ENCODE peak calls at places on chromosome 6, in eight cellular contexts. S is stomach, I is hepatocyte, U is upper lobe of left lung, L is heart left ventricle, D is endodermal cell, O is neuronal stem cell, W is ovary. G is an unnamed sample.

GRCh38 chr6:28953039-28953872 is 29.5 kb upstream of the TRIM27 start:
- DNase-seq in S (no peak), I (peak; percentile 81), U (no peak), L (no peak), D (peak; percentile 84), O (peak; percentile 43), W (no peak), G (no peak)

GRCh38 chr6:154500769-154501171 is 9.7 kb downstream of the CNKSR3 start:
- DNase-seq in S (no peak), I (peak; percentile 34), U (no peak), L (no peak), D (no peak), O (no peak), W (no peak), G (no peak)

GRCh38 chr6:110547266-110547964 is 71.0 kb upstream of the SLC22A16 start:
- DNase-seq in S (no peak), I (no peak), U (no peak), L (no peak), D (no peak), O (no peak), W (no peak), G (no peak)

GRCh38 chr6:132687306-132687705 is 26.5 kb downstream of the VNN1 start:
- DNase-seq in S (no peak), I (no peak), U (no peak), L (no peak), D (no peak), O (no peak), W (no peak), G (no peak)

GRCh38 chr6:35088281-35089215 is 52.6 kb downstream of the TCP11 start:
- DNase-seq in S (no peak), I (peak; percentile 3), U (no peak), L (no peak), D (peak; percentile 46), O (no peak), W (no peak), G (peak; percentile 77)

GRCh38 chr6:128046033-128046432 is 145.2 kb upstream of the THEMIS start:
- DNase-seq in S (no peak), I (no peak), U (no peak), L (no peak), D (no peak), O (no peak), W (no peak), G (no peak)

GRCh38 chr6:11292291-11292552 is 59.8 kb upstream of the NEDD9 start:
- DNase-seq in S (no peak), I (no peak), U (no peak), L (no peak), D (no peak), O (no peak), W (no peak), G (no peak)

GRCh38 chr6:71375676-71376075 is 87.1 kb downstream of the OGFRL1 start:
- DNase-seq in S (no peak), I (no peak), U (no peak), L (no peak), D (no peak), O (no peak), W (no peak), G (no peak)

GRCh38 chr6:85810558-85810957 is 167.9 kb upstream of the SYNCRIP start:
- DNase-seq in S (no peak), I (no peak), U (no peak), L (no peak), D (no peak), O (no peak), W (no peak), G (no peak)

GRCh38 chr6:143336446-143337152 is 113.9 kb downstream of the ADAT2 start:
- DNase-seq in S (no peak), I (no peak), U (no peak), L (no peak), D (no peak), O (no peak), W (no peak), G (no peak)

GRCh38 chr6:75098709-75099108 is 107.1 kb downstream of the COL12A1 start:
- DNase-seq in S (peak; percentile 26), I (peak; percentile 79), U (no peak), L (peak; percentile 64), D (no peak), O (no peak), W (peak; percentile 80), G (no peak)

GRCh38 chr6:156773476-156773875 is 3.7 kb upstream of the ARID1B start:
- DNase-seq in S (no peak), I (no peak), U (no peak), L (no peak), D (peak; percentile 60), O (no peak), W (no peak), G (no peak)

GRCh38 chr6:152089992-152090391 is 282.5 kb downstream of the ESR1 start:
- DNase-seq in S (no peak), I (no peak), U (no peak), L (no peak), D (no peak), O (no peak), W (no peak), G (no peak)

GRCh38 chr6:56628105-56628504 is 14.6 kb downstream of the DST start:
- DNase-seq in S (no peak), I (no peak), U (no peak), L (no peak), D (no peak), O (no peak), W (no peak), G (no peak)

GRCh38 chr6:131867744-131868143 is 59.9 kb downstream of the ENPP1 start:
- DNase-seq in S (no peak), I (no peak), U (no peak), L (no peak), D (no peak), O (no peak), W (no peak), G (no peak)

GRCh38 chr6:89047473-89047872 is 33.1 kb upstream of the PNRC1 start:
- DNase-seq in S (no peak), I (no peak), U (no peak), L (no peak), D (no peak), O (no peak), W (no peak), G (no peak)
- H3K27me3 ChIP-seq in S (no peaks in the 10 kb centered on the region), I (no peaks in the 10 kb centered on the region), U (no peaks in the 10 kb centered on the region), L (no peaks in the 10 kb centered on the region), D (no peaks in the 10 kb centered on the region), O (no peaks in the 10 kb centered on the region), W (no peaks in the 10 kb centered on the region), G (no peaks in the 10 kb centered on the region)

GRCh38 chr6:96016781-96017180 is 1.0 kb downstream of the FUT9 start:
- DNase-seq in S (no peak), I (no peak), U (no peak), L (no peak), D (no peak), O (no peak), W (no peak), G (no peak)
- H3K36me3 ChIP-seq in S (no peaks in the 10 kb centered on the region), I (no peaks in the 10 kb centered on the region), U (no peaks in the 10 kb centered on the region), L (no peaks in the 10 kb centered on the region), D (no peaks in the 10 kb centered on the region), O (no peaks in the 10 kb centered on the region), W (no peaks in the 10 kb centered on the region), G (no peaks in the 10 kb centered on the region)

GRCh38 chr6:108166664-108167448 is 1.0 kb downstream of the NR2E1 start:
- DNase-seq in S (no peak), I (no peak), U (no peak), L (no peak), D (peak; percentile 78), O (no peak), W (no peak), G (no peak)

GRCh38 chr6:108165714-108166663 is at the start of gene NR2E1:
- DNase-seq in S (no peak), I (no peak), U (no peak), L (no peak), D (peak; percentile 83), O (no peak), W (no peak), G (no peak)

GRCh38 chr6:108168026-108168463 is 2.2 kb downstream of the NR2E1 start:
- DNase-seq in S (no peak), I (no peak), U (no peak), L (no peak), D (peak; percentile 73), O (no peak), W (no peak), G (no peak)

GRCh38 chr6:108168501-108168979 is 2.7 kb downstream of the NR2E1 start:
- DNase-seq in S (peak; percentile 42), I (peak; percentile 66), U (peak; percentile 28), L (no peak), D (peak; percentile 88), O (peak; percentile 58), W (no peak), G (no peak)

GRCh38 chr6:108167449-108167903 is 1.7 kb downstream of the NR2E1 start:
- DNase-seq in S (no peak), I (no peak), U (no peak), L (no peak), D (peak; percentile 86), O (peak; percentile 48), W (no peak), G (no peak)
- H3K27me3 ChIP-seq in S (peaks cover 99% of the 10 kb centered on the region), I (peaks cover 100% of the 10 kb centered on the region), U (peaks cover 86% of the 10 kb centered on the region), L (peaks cover 98% of the 10 kb centered on the region), D (peaks cover 100% of the 10 kb centered on the region), O (peaks cover 60% of the 10 kb centered on the region), W (peaks cover 3% of the 10 kb centered on the region), G (peaks cover 100% of the 10 kb centered on the region)

DNA sequence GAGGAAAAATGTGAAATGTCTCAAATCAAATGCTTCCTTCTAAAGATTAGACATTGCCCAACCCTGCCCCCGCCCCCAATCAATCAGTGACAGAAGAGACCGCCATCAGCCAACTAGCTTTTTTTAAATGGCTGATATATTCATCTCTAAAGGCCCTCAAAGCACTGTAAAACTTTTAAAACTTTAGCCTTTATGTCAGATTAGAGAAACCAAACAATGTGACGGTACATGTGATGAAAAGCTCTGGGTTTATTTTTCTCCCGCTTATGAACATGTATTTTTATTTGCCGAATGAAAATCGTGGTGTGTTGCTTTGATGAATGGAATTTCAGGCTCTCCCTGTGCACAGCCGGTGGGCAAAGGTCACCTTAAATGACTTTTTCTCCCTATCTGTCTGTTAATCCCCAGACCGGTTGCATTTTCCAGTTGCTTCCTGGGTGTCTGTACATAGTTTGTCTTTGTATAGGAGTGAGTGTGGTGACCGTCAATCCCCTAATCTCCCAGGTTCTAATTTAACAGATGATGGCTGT is 38.5 kb downstream of the TBC1D7 start:
- DNase-seq in S (no peak), I (peak; percentile 66), U (no peak), L (no peak), D (peak; percentile 5), O (no peak), W (no peak), G (peak; percentile 12)
- H3K36me3 ChIP-seq in S (peaks cover 53% of the 10 kb centered on the region), I (no peaks in the 10 kb centered on the region), U (peaks cover 57% of the 10 kb centered on the region), L (peaks cover 51% of the 10 kb centered on the region), D (peaks cover 87% of the 10 kb centered on the region), O (peaks cover 36% of the 10 kb centered on the region), W (no peaks in the 10 kb centered on the region), G (peaks cover 38% of the 10 kb centered on the region)